ENCODE peak calls at places on chromosome 19, in nine cellular contexts. Q, J, K, D, F, O, P, H and R are unnamed samples.

GRCh38 chr19:10699650-10700335 is 1.4 kb upstream of the QTRT1 start:
- DNase-seq in Q (peak; percentile 71), J (peak; percentile 85), K (no peak), D (peak; percentile 65), F (peak; percentile 54), O (no peak), P (peak; percentile 68), H (no peak), R (no peak)

GRCh38 chr19:30682576-30683536 is 310.7 kb downstream of the ZNF536 start:
- DNase-seq in Q (peak; percentile 76), J (peak; percentile 70), K (peak; percentile 92), D (peak; percentile 94), F (peak; percentile 82), O (peak; percentile 42), P (peak; percentile 95), H (peak; percentile 75), R (peak; percentile 69)

GRCh38 chr19:31439270-31439573 is 90.0 kb upstream of the TSHZ3 start:
- DNase-seq in Q (no peak), J (no peak), K (no peak), D (no peak), F (no peak), O (no peak), P (no peak), H (no peak), R (no peak)

GRCh38 chr19:18503971-18504885 is 17.6 kb downstream of the ELL start:
- DNase-seq in Q (no peak), J (peak; percentile 15), K (no peak), D (no peak), F (no peak), O (no peak), P (no peak), H (no peak), R (no peak)

GRCh38 chr19:33040994-33041827 is 23.5 kb downstream of the RHPN2 start:
- DNase-seq in Q (peak; percentile 93), J (peak; percentile 96), K (no peak), D (peak; percentile 16), F (no peak), O (peak; percentile 82), P (no peak), H (peak; percentile 80), R (no peak)

GRCh38 chr19:49816616-49817015 is 1.5 kb upstream of the MED25 start:
- DNase-seq in Q (no peak), J (no peak), K (no peak), D (no peak), F (no peak), O (no peak), P (no peak), H (no peak), R (no peak)

GRCh38 chr19:15989889-15990288 is 41.1 kb downstream of the OR10H4 start:
- DNase-seq in Q (no peak), J (no peak), K (no peak), D (no peak), F (no peak), O (no peak), P (no peak), H (no peak), R (no peak)

GRCh38 chr19:55525289-55526101 is 11.4 kb downstream of the SBK2 start:
- DNase-seq in Q (no peak), J (no peak), K (no peak), D (no peak), F (no peak), O (no peak), P (no peak), H (no peak), R (no peak)

GRCh38 chr19:58022283-58022660 is 11.6 kb upstream of the ZSCAN1 start:
- DNase-seq in Q (no peak), J (no peak), K (no peak), D (no peak), F (no peak), O (no peak), P (no peak), H (no peak), R (no peak)

GRCh38 chr19:47047931-47048399 is 459 bp downstream of the TMEM160 start:
- DNase-seq in Q (peak; percentile 88), J (peak; percentile 85), K (peak; percentile 71), D (peak; percentile 94), F (peak; percentile 91), O (no peak), P (peak; percentile 93), H (peak; percentile 81), R (peak; percentile 93)

GRCh38 chr19:884420-885211 is 8.4 kb downstream of the MED16 start:
- DNase-seq in Q (no peak), J (no peak), K (no peak), D (no peak), F (no peak), O (no peak), P (no peak), H (no peak), R (no peak)

GRCh38 chr19:41409288-41409687 is 11.7 kb downstream of the BCKDHA start:
- DNase-seq in Q (no peak), J (peak; percentile 83), K (peak; percentile 63), D (peak; percentile 32), F (peak; percentile 40), O (no peak), P (no peak), H (peak; percentile 65), R (no peak)

GRCh38 chr19:46990998-46991676 is 28.5 kb upstream of the NPAS1 start:
- DNase-seq in Q (peak; percentile 86), J (peak; percentile 78), K (peak; percentile 79), D (peak; percentile 93), F (peak; percentile 81), O (peak; percentile 27), P (peak; percentile 95), H (peak; percentile 75), R (peak; percentile 89)

GRCh38 chr19:45884682-45885555 is 1.0 kb downstream of the IRF2BP1 start:
- DNase-seq in Q (no peak), J (no peak), K (peak; percentile 70), D (peak; percentile 60), F (no peak), O (no peak), P (no peak), H (no peak), R (no peak)

GRCh38 chr19:18995804-18996241 is 37.5 kb downstream of the SUGP2 start:
- DNase-seq in Q (peak; percentile 83), J (peak; percentile 70), K (no peak), D (peak; percentile 98), F (peak; percentile 96), O (no peak), P (peak; percentile 88), H (no peak), R (no peak)

GRCh38 chr19:44814517-44814916 is 5.6 kb downstream of the BCAM start:
- DNase-seq in Q (no peak), J (no peak), K (no peak), D (no peak), F (no peak), O (no peak), P (no peak), H (no peak), R (no peak)

GRCh38 chr19:3536429-3537100 is 2.4 kb upstream of the TEKTIP1 start:
- DNase-seq in Q (no peak), J (no peak), K (peak; percentile 51), D (no peak), F (no peak), O (no peak), P (no peak), H (no peak), R (no peak)
- H3K4me1 ChIP-seq in Q (peaks cover 17% of the 10 kb centered on the region), J (no peaks in the 10 kb centered on the region), K (no peaks in the 10 kb centered on the region), D (no peaks in the 10 kb centered on the region), F (no peaks in the 10 kb centered on the region), O (peaks cover 7% of the 10 kb centered on the region), P (peaks cover 11% of the 10 kb centered on the region), H (peaks cover 5% of the 10 kb centered on the region), R (no peaks in the 10 kb centered on the region)

GRCh38 chr19:37583340-37583739 is 11.3 kb downstream of the ZNF571 start:
- DNase-seq in Q (no peak), J (no peak), K (no peak), D (no peak), F (no peak), O (no peak), P (no peak), H (no peak), R (no peak)
- H3K9me3 ChIP-seq in Q (peaks cover 17% of the 10 kb centered on the region), J (peaks cover 7% of the 10 kb centered on the region), K (no peaks in the 10 kb centered on the region), D (peaks cover 3% of the 10 kb centered on the region), F (peaks cover 46% of the 10 kb centered on the region), O (peaks cover 74% of the 10 kb centered on the region), P (peaks cover 78% of the 10 kb centered on the region), H (peaks cover 32% of the 10 kb centered on the region), R (peaks cover 3% of the 10 kb centered on the region)

GRCh38 chr19:2038284-2039081 is 12.6 kb downstream of the MKNK2 start:
- DNase-seq in Q (peak; percentile 41), J (no peak), K (peak; percentile 58), D (no peak), F (no peak), O (no peak), P (no peak), H (no peak), R (no peak)

GRCh38 chr19:2040647-2041435 is 10.2 kb downstream of the MKNK2 start:
- DNase-seq in Q (no peak), J (no peak), K (no peak), D (no peak), F (no peak), O (no peak), P (no peak), H (no peak), R (no peak)

GRCh38 chr19:2039082-2039958 is 11.7 kb downstream of the MKNK2 start:
- DNase-seq in Q (peak; percentile 43), J (no peak), K (peak; percentile 63), D (no peak), F (no peak), O (no peak), P (no peak), H (no peak), R (no peak)

GRCh38 chr19:2041436-2041685 is 9.7 kb downstream of the MKNK2 start:
- DNase-seq in Q (peak; percentile 38), J (no peak), K (no peak), D (no peak), F (no peak), O (no peak), P (no peak), H (no peak), R (no peak)

DNA sequence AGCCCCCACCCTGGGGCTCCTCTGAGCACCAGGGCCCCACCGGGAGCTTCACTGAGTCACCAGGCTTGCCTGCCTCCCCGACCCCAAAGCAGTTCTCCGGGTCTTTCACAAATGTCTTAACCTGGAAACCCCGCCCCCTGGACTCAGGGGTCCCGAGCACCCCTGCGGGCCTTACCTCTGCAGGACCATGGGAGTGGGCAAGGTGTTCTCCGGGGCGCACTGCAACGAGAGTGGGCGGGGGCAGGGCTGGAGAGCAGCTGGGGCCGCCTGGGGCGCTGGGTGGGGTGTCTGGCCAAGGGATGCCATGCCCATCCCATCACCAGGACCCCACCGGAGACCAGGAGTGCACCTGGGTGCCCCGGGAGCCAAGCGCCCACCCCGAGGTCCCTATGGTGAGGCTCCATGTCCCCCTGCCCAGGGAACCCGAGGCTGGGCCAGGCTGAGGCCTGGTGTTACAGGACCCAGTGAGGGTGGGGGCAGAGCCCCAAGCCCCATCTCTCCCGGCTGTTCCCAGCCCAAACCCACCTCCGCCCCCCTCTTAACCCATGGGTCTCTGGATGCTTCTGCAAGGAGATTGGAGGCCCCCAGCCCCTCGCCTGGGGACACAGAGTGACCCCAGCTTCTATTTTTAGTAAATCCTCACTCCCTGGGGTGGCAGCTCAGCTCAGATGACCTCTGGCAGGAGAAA is 10.9 kb downstream of the MKNK2 start:
- DNase-seq in Q (peak; percentile 44), J (no peak), K (peak; percentile 62), D (no peak), F (no peak), O (no peak), P (no peak), H (no peak), R (no peak)
- H3K4me1 ChIP-seq in Q (peaks cover 6% of the 10 kb centered on the region), J (no peaks in the 10 kb centered on the region), K (peaks cover 42% of the 10 kb centered on the region), D (no peaks in the 10 kb centered on the region), F (peaks cover 14% of the 10 kb centered on the region), O (peaks cover 32% of the 10 kb centered on the region), P (peaks cover 34% of the 10 kb centered on the region), H (peaks cover 20% of the 10 kb centered on the region), R (peaks cover 34% of the 10 kb centered on the region)

GRCh38 chr19:2823646-2824045 is 4.0 kb downstream of the ZNF554 start:
- DNase-seq in Q (no peak), J (no peak), K (no peak), D (no peak), F (no peak), O (no peak), P (no peak), H (no peak), R (no peak)
- H3K9me3 ChIP-seq in Q (peaks cover 9% of the 10 kb centered on the region), J (no peaks in the 10 kb centered on the region), K (no peaks in the 10 kb centered on the region), D (no peaks in the 10 kb centered on the region), F (peaks cover 17% of the 10 kb centered on the region), O (no peaks in the 10 kb centered on the region), P (peaks cover 9% of the 10 kb centered on the region), H (no peaks in the 10 kb centered on the region), R (peaks cover under 1% of the 10 kb centered on the region)